ENCODE peak calls at places on chromosomes 4 and X, in four cellular contexts. One of them, this sample, is unnamed.

GRCh38 chr4:137238456-137238855 is 293.8 kb downstream of the PCDH18 start:
- DNase-seq in naive thymus-derived CD4-positive, alpha-beta T cell: no peak
- DNase-seq in psoas muscle: no peak
- DNase-seq in A549: no peak
- DNase-seq in this sample: no peak

GRCh38 chr4:112284662-112285411 is 867 bp downstream of the TIFA start:
- DNase-seq in A549: no peak
- DNase-seq in psoas muscle: no peak
- DNase-seq in naive thymus-derived CD4-positive, alpha-beta T cell: no peak
- DNase-seq in this sample: no peak

GRCh38 chrX:27680726-27681125 is 90.6 kb downstream of the DCAF8L2 start:
- DNase-seq in A549: no peak
- DNase-seq in psoas muscle: no peak
- DNase-seq in naive thymus-derived CD4-positive, alpha-beta T cell: no peak
- DNase-seq in this sample: no peak

GRCh38 chrX:10630320-10630719 is 9.9 kb upstream of the MID1 start:
- DNase-seq in A549: no peak
- DNase-seq in psoas muscle: no peak
- DNase-seq in naive thymus-derived CD4-positive, alpha-beta T cell: no peak
- DNase-seq in this sample: no peak

GRCh38 chr4:52880994-52881393 is 18.9 kb downstream of the RASL11B start:
- DNase-seq in A549: no peak
- DNase-seq in psoas muscle: no peak
- DNase-seq in naive thymus-derived CD4-positive, alpha-beta T cell: no peak
- DNase-seq in this sample: no peak

GRCh38 chr4:109912706-109913621 is at the start of gene EGF:
- DNase-seq in A549: peak; percentile 32
- DNase-seq in naive thymus-derived CD4-positive, alpha-beta T cell: no peak
- DNase-seq in psoas muscle: no peak
- DNase-seq in this sample: no peak

GRCh38 chrX:106894392-106894909 is 8.7 kb downstream of the RIPPLY1 start:
- DNase-seq in psoas muscle: peak; percentile 32
- DNase-seq in naive thymus-derived CD4-positive, alpha-beta T cell: peak; percentile 28
- DNase-seq in A549: peak; percentile 84
- DNase-seq in this sample: peak; percentile 72

GRCh38 chr4:36551697-36552214 is 270.3 kb downstream of the DTHD1 start:
- DNase-seq in psoas muscle: no peak
- DNase-seq in A549: no peak
- DNase-seq in naive thymus-derived CD4-positive, alpha-beta T cell: peak; percentile 10
- DNase-seq in this sample: no peak

GRCh38 chrX:32871636-32872035 is 339.7 kb downstream of the DMD start:
- DNase-seq in naive thymus-derived CD4-positive, alpha-beta T cell: no peak
- DNase-seq in A549: no peak
- DNase-seq in psoas muscle: no peak
- DNase-seq in this sample: no peak

GRCh38 chr4:47686294-47686872 is 151.5 kb downstream of the CORIN start:
- DNase-seq in naive thymus-derived CD4-positive, alpha-beta T cell: peak; percentile 33
- DNase-seq in psoas muscle: peak; percentile 18
- DNase-seq in A549: peak; percentile 44
- DNase-seq in this sample: peak; percentile 70

GRCh38 chr4:76757418-76757910 is 140.5 kb downstream of the SOWAHB start:
- DNase-seq in naive thymus-derived CD4-positive, alpha-beta T cell: no peak
- DNase-seq in A549: no peak
- DNase-seq in psoas muscle: no peak
- DNase-seq in this sample: no peak

GRCh38 chrX:103183912-103184311 is 31.0 kb upstream of the BEX4 start:
- DNase-seq in A549: no peak
- DNase-seq in naive thymus-derived CD4-positive, alpha-beta T cell: no peak
- DNase-seq in psoas muscle: no peak
- DNase-seq in this sample: no peak

GRCh38 chrX:78104447-78105176 is 564 bp downstream of the PGK1 start:
- DNase-seq in psoas muscle: peak; percentile 51
- DNase-seq in A549: peak; percentile 74
- DNase-seq in naive thymus-derived CD4-positive, alpha-beta T cell: no peak
- DNase-seq in this sample: peak; percentile 73

GRCh38 chr4:173013232-173013932 is 155.2 kb upstream of the GALNT7 start:
- DNase-seq in psoas muscle: no peak
- DNase-seq in naive thymus-derived CD4-positive, alpha-beta T cell: peak; percentile 30
- DNase-seq in A549: peak; percentile 27
- DNase-seq in this sample: peak; percentile 58

GRCh38 chr4:17511041-17511949 is 595 bp downstream of the QDPR start:
- DNase-seq in A549: peak; percentile 46
- DNase-seq in naive thymus-derived CD4-positive, alpha-beta T cell: no peak
- DNase-seq in psoas muscle: peak; percentile 65
- DNase-seq in this sample: peak; percentile 63

GRCh38 chr4:125735107-125735506 is 420.4 kb downstream of the FAT4 start:
- DNase-seq in psoas muscle: peak; percentile 25
- DNase-seq in naive thymus-derived CD4-positive, alpha-beta T cell: no peak
- DNase-seq in A549: peak; percentile 83
- DNase-seq in this sample: no peak

GRCh38 chr4:173669460-173670179 is 139.6 kb upstream of the HAND2 start:
- DNase-seq in psoas muscle: no peak
- DNase-seq in naive thymus-derived CD4-positive, alpha-beta T cell: no peak
- DNase-seq in A549: no peak
- DNase-seq in this sample: no peak

GRCh38 chr4:128707864-128708263 is 101.6 kb upstream of the JADE1 start:
- DNase-seq in A549: no peak
- DNase-seq in psoas muscle: no peak
- DNase-seq in naive thymus-derived CD4-positive, alpha-beta T cell: no peak
- DNase-seq in this sample: no peak

GRCh38 chrX:107398115-107398514 is 51.3 kb upstream of the FRMPD3 start:
- DNase-seq in naive thymus-derived CD4-positive, alpha-beta T cell: no peak
- DNase-seq in psoas muscle: no peak
- DNase-seq in A549: no peak
- DNase-seq in this sample: no peak

GRCh38 chr4:794911-795725 is 30.8 kb downstream of the CPLX1 start:
- DNase-seq in psoas muscle: no peak
- DNase-seq in A549: no peak
- DNase-seq in naive thymus-derived CD4-positive, alpha-beta T cell: no peak
- DNase-seq in this sample: no peak

GRCh38 chr4:80434238-80434637 is 98.7 kb downstream of the CFAP299 start:
- DNase-seq in naive thymus-derived CD4-positive, alpha-beta T cell: no peak
- DNase-seq in A549: no peak
- DNase-seq in psoas muscle: no peak
- DNase-seq in this sample: no peak

GRCh38 chrX:104098151-104098808 is 14.0 kb upstream of the ZCCHC18 start:
- DNase-seq in psoas muscle: no peak
- DNase-seq in A549: peak; percentile 79
- DNase-seq in naive thymus-derived CD4-positive, alpha-beta T cell: peak; percentile 44
- DNase-seq in this sample: peak; percentile 50

GRCh38 chr4:70892086-70892769 is 9.9 kb upstream of the MOB1B start:
- DNase-seq in psoas muscle: peak; percentile 21
- DNase-seq in naive thymus-derived CD4-positive, alpha-beta T cell: no peak
- DNase-seq in A549: no peak
- DNase-seq in this sample: no peak

GRCh38 chr4:177375971-177376370 is 66.3 kb downstream of the AGA start:
- DNase-seq in psoas muscle: no peak
- DNase-seq in naive thymus-derived CD4-positive, alpha-beta T cell: no peak
- DNase-seq in A549: no peak
- DNase-seq in this sample: no peak

GRCh38 chrX:64198046-64198445 is 7.5 kb downstream of the AMER1 start:
- DNase-seq in naive thymus-derived CD4-positive, alpha-beta T cell: no peak
- DNase-seq in psoas muscle: no peak
- DNase-seq in A549: no peak
- DNase-seq in this sample: no peak

GRCh38 chr4:20618010-20618409 is 82.2 kb upstream of the PACRGL start:
- DNase-seq in naive thymus-derived CD4-positive, alpha-beta T cell: no peak
- DNase-seq in psoas muscle: peak; percentile 29
- DNase-seq in A549: no peak
- DNase-seq in this sample: no peak

GRCh38 chr4:184762100-184762499 is 28.2 kb upstream of the CENPU start:
- DNase-seq in naive thymus-derived CD4-positive, alpha-beta T cell: peak; percentile 71
- DNase-seq in A549: no peak
- DNase-seq in psoas muscle: no peak
- DNase-seq in this sample: no peak
- H3K4me1 ChIP-seq in naive thymus-derived CD4-positive, alpha-beta T cell: peaks cover 5% of the 10 kb centered on the region
- H3K4me1 ChIP-seq in A549: no peaks in the 10 kb centered on the region
- H3K4me1 ChIP-seq in psoas muscle: peaks cover 38% of the 10 kb centered on the region
- H3K4me1 ChIP-seq in this sample: no peaks in the 10 kb centered on the region

DNA sequence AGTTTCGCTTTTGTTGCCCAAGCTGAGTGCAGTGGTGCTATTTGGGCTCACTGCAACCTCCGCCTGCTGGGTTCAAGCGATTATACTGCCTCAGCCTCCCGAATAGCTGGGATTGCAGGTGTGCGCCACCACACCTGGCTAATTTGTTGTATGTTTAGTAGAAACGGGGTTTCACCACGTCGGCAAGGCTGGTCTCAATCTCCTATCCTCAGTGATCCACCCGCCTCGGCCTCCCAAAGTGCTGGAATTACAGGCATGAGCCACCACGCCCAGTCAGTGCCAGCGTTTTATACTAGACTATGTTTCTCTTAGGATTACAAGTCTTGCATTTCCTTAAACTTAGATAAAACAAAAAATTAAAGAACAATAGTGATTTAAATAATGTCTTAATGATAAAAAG is 13.0 kb downstream of the KLF3 start:
- DNase-seq in naive thymus-derived CD4-positive, alpha-beta T cell: no peak
- DNase-seq in psoas muscle: no peak
- DNase-seq in A549: no peak
- DNase-seq in this sample: no peak
- H3K4me1 ChIP-seq in naive thymus-derived CD4-positive, alpha-beta T cell: peaks cover 31% of the 10 kb centered on the region
- H3K4me1 ChIP-seq in psoas muscle: peaks cover 72% of the 10 kb centered on the region
- H3K4me1 ChIP-seq in A549: peaks cover 42% of the 10 kb centered on the region
- H3K4me1 ChIP-seq in this sample: peaks cover 35% of the 10 kb centered on the region

DNA sequence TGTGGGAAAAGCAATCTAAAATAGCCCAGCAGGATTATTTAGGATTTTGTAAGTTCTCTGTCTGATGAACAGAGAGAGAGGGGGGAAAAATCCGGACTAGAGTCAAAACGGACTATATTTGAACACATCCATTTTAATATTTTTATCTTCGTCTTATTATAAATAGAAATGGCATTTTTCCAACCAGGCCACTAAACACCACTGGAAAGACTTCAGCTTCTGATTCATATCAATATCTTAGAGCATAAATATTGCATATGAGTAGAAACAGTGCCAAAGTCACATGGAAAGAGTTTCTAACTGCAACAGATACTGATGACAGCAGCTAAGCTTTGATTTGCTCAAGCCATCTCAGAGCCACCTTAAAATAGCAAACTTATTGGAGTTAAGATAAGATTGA is 479 bp downstream of the PPARGC1A start:
- DNase-seq in A549: no peak
- DNase-seq in naive thymus-derived CD4-positive, alpha-beta T cell: no peak
- DNase-seq in psoas muscle: no peak
- DNase-seq in this sample: no peak
- H3K4me1 ChIP-seq in A549: no peaks in the 10 kb centered on the region
- H3K4me1 ChIP-seq in naive thymus-derived CD4-positive, alpha-beta T cell: no peaks in the 10 kb centered on the region
- H3K4me1 ChIP-seq in psoas muscle: peaks cover 4% of the 10 kb centered on the region
- H3K4me1 ChIP-seq in this sample: no peaks in the 10 kb centered on the region

GRCh38 chr4:26334366-26334765 is 13.6 kb downstream of the RBPJ start:
- DNase-seq in psoas muscle: no peak
- DNase-seq in A549: no peak
- DNase-seq in naive thymus-derived CD4-positive, alpha-beta T cell: no peak
- DNase-seq in this sample: no peak

GRCh38 chr4:26331380-26331945 is 10.6 kb downstream of the RBPJ start:
- DNase-seq in naive thymus-derived CD4-positive, alpha-beta T cell: no peak
- DNase-seq in psoas muscle: no peak
- DNase-seq in A549: no peak
- DNase-seq in this sample: no peak

GRCh38 chr4:26330186-26330787 is 9.5 kb downstream of the RBPJ start:
- DNase-seq in psoas muscle: no peak
- DNase-seq in A549: peak; percentile 55
- DNase-seq in naive thymus-derived CD4-positive, alpha-beta T cell: peak; percentile 20
- DNase-seq in this sample: no peak

GRCh38 chr4:26326791-26327190 is 6.0 kb downstream of the RBPJ start:
- DNase-seq in naive thymus-derived CD4-positive, alpha-beta T cell: no peak
- DNase-seq in psoas muscle: no peak
- DNase-seq in A549: no peak
- DNase-seq in this sample: no peak

GRCh38 chr4:26330946-26331345 is 10.1 kb downstream of the RBPJ start:
- DNase-seq in A549: no peak
- DNase-seq in naive thymus-derived CD4-positive, alpha-beta T cell: no peak
- DNase-seq in psoas muscle: no peak
- DNase-seq in this sample: no peak
- H3K4me1 ChIP-seq in A549: no peaks in the 10 kb centered on the region
- H3K4me1 ChIP-seq in naive thymus-derived CD4-positive, alpha-beta T cell: no peaks in the 10 kb centered on the region
- H3K4me1 ChIP-seq in psoas muscle: peaks cover 49% of the 10 kb centered on the region
- H3K4me1 ChIP-seq in this sample: no peaks in the 10 kb centered on the region

GRCh38 chr4:85790582-85790981 is 315.6 kb downstream of the ARHGAP24 start:
- DNase-seq in naive thymus-derived CD4-positive, alpha-beta T cell: no peak
- DNase-seq in psoas muscle: no peak
- DNase-seq in A549: no peak
- DNase-seq in this sample: no peak
- H3K4me1 ChIP-seq in naive thymus-derived CD4-positive, alpha-beta T cell: no peaks in the 10 kb centered on the region
- H3K4me1 ChIP-seq in psoas muscle: peaks cover 4% of the 10 kb centered on the region
- H3K4me1 ChIP-seq in A549: peaks cover 16% of the 10 kb centered on the region
- H3K4me1 ChIP-seq in this sample: no peaks in the 10 kb centered on the region